ENCODE peak calls at places on chromosome X, in seven cellular contexts. T is neural progenitor cell; H is CD4-positive, alpha-beta T cell; J is CD8-positive, alpha-beta memory T cell; Y is MM.1S; M is endodermal cell; W is PC-9. F is an unnamed sample.

GRCh38 chrX:103157511-103158316 is 57.2 kb upstream of the BEX4 start:
- DNase-seq in T (peak; percentile 24), H (no peak), J (no peak), Y (peak; percentile 48), M (peak; percentile 62), W (peak; percentile 4), F (no peak)

GRCh38 chrX:8845060-8845459 is 43.9 kb upstream of the FAM9A start:
- DNase-seq in T (no peak), H (no peak), J (no peak), Y (no peak), M (no peak), W (peak; percentile 38), F (no peak)

GRCh38 chrX:30278365-30278764 is 30.8 kb downstream of the NR0B1 start:
- DNase-seq in T (no peak), H (no peak), J (no peak), Y (no peak), M (no peak), W (no peak), F (no peak)

GRCh38 chrX:116317409-116317808 is 119.0 kb upstream of the SLC6A14 start:
- DNase-seq in T (peak; percentile 35), H (no peak), J (no peak), Y (no peak), M (peak; percentile 47), W (no peak), F (no peak)

GRCh38 chrX:153157450-153157849 is 21.6 kb upstream of the MAGEA1 start:
- DNase-seq in T (no peak), H (no peak), J (no peak), Y (no peak), M (no peak), W (no peak), F (no peak)

GRCh38 chrX:65587616-65588526 is 53.3 kb upstream of the LAS1L start:
- DNase-seq in T (no peak), H (no peak), J (no peak), Y (no peak), M (no peak), W (peak; percentile 49), F (no peak)

GRCh38 chrX:63747331-63747730 is 37.7 kb downstream of the ARHGEF9 start:
- DNase-seq in T (no peak), H (no peak), J (no peak), Y (no peak), M (no peak), W (no peak), F (no peak)

GRCh38 chrX:24148535-24149345 is 789 bp upstream of the ZFX start:
- DNase-seq in T (no peak), H (peak; percentile 37), J (no peak), Y (no peak), M (no peak), W (no peak), F (no peak)

GRCh38 chrX:101062171-101062570 is 10.3 kb upstream of the TRMT2B start:
- DNase-seq in T (no peak), H (no peak), J (no peak), Y (no peak), M (no peak), W (no peak), F (no peak)

GRCh38 chrX:130114141-130114561 is 3.9 kb upstream of the ELF4 start:
- DNase-seq in T (no peak), H (no peak), J (no peak), Y (no peak), M (no peak), W (peak; percentile 68), F (no peak)

GRCh38 chrX:84192006-84192405 is 4.0 kb upstream of the RPS6KA6 start:
- DNase-seq in T (no peak), H (no peak), J (no peak), Y (no peak), M (no peak), W (no peak), F (no peak)

GRCh38 chrX:72276478-72276953 is 532 bp downstream of the RPS4X start:
- DNase-seq in T (no peak), H (no peak), J (no peak), Y (peak; percentile 9), M (no peak), W (no peak), F (no peak)

GRCh38 chrX:95885074-95885473 is 799.6 kb upstream of the DIAPH2 start:
- DNase-seq in T (no peak), H (no peak), J (no peak), Y (no peak), M (no peak), W (no peak), F (no peak)

GRCh38 chrX:38943120-38943519 is 141.9 kb downstream of the MID1IP1 start:
- DNase-seq in T (no peak), H (no peak), J (no peak), Y (no peak), M (no peak), W (no peak), F (no peak)

GRCh38 chrX:79325263-79325958 is 41.7 kb downstream of the ITM2A start:
- DNase-seq in T (peak; percentile 14), H (peak; percentile 40), J (no peak), Y (peak; percentile 48), M (peak; percentile 65), W (no peak), F (no peak)

GRCh38 chrX:48761674-48762471 is at the start of gene GLOD5:
- DNase-seq in T (peak; percentile 54), H (no peak), J (no peak), Y (peak; percentile 44), M (peak; percentile 88), W (peak; percentile 74), F (no peak)

GRCh38 chrX:16368696-16369095 is 201.4 kb downstream of the MAGEB17 start:
- DNase-seq in T (no peak), H (no peak), J (no peak), Y (no peak), M (no peak), W (no peak), F (no peak)
- H3K27me3 ChIP-seq in T (no peaks in the 10 kb centered on the region), H (no peaks in the 10 kb centered on the region), J (no peaks in the 10 kb centered on the region), Y (no peaks in the 10 kb centered on the region), M (no peaks in the 10 kb centered on the region), W (no peaks in the 10 kb centered on the region), F (no peaks in the 10 kb centered on the region)

GRCh38 chrX:137195296-137195695 is 161.5 kb upstream of the GPR101 start:
- DNase-seq in T (no peak), H (no peak), J (no peak), Y (no peak), M (no peak), W (no peak), F (no peak)
- H3K27me3 ChIP-seq in T (no peaks in the 10 kb centered on the region), H (no peaks in the 10 kb centered on the region), J (no peaks in the 10 kb centered on the region), Y (no peaks in the 10 kb centered on the region), M (no peaks in the 10 kb centered on the region), W (peaks cover 2% of the 10 kb centered on the region), F (no peaks in the 10 kb centered on the region)

GRCh38 chrX:3990569-3990968 is 277.1 kb upstream of the PRKX start:
- DNase-seq in T (peak; percentile 33), H (no peak), J (no peak), Y (no peak), M (peak; percentile 63), W (no peak), F (no peak)
- H3K27me3 ChIP-seq in T (no peaks in the 10 kb centered on the region), H (no peaks in the 10 kb centered on the region), J (no peaks in the 10 kb centered on the region), Y (no peaks in the 10 kb centered on the region), M (no peaks in the 10 kb centered on the region), W (peaks cover 7% of the 10 kb centered on the region), F (no peaks in the 10 kb centered on the region)

GRCh38 chrX:54172455-54172854 is 10.6 kb downstream of the FAM120C start:
- DNase-seq in T (no peak), H (no peak), J (no peak), Y (no peak), M (no peak), W (no peak), F (no peak)
- H3K27me3 ChIP-seq in T (no peaks in the 10 kb centered on the region), H (no peaks in the 10 kb centered on the region), J (no peaks in the 10 kb centered on the region), Y (no peaks in the 10 kb centered on the region), M (no peaks in the 10 kb centered on the region), W (no peaks in the 10 kb centered on the region), F (no peaks in the 10 kb centered on the region)

DNA sequence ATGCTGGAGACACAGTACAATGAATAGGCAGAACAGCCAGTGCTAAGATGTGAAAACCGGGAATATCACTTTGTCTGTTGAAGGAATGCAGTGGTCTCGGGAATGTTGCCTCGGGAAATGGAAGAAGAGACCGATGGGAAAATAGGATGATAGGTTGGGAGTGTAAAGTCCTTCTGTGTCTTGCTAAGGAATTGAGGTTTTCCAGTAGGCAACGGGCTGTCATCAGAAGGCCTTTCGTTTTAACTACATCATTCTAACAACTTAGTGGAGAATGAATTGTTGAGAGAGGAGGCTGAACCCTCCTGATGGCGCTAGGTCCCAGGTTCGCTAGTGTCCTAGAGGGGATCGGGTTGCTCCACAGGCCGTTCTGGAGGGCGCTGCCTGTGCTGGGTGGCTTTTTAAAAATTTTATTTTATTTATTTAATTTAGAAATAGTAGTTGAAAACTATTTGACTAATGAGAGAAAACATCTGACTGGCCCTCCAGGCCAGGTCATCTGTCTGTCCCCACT is 735 bp downstream of the VBP1 start:
- DNase-seq in T (peak; percentile 19), H (no peak), J (no peak), Y (peak; percentile 9), M (peak; percentile 50), W (no peak), F (no peak)
- H3K27me3 ChIP-seq in T (no peaks in the 10 kb centered on the region), H (no peaks in the 10 kb centered on the region), J (no peaks in the 10 kb centered on the region), Y (no peaks in the 10 kb centered on the region), M (no peaks in the 10 kb centered on the region), W (no peaks in the 10 kb centered on the region), F (no peaks in the 10 kb centered on the region)

DNA sequence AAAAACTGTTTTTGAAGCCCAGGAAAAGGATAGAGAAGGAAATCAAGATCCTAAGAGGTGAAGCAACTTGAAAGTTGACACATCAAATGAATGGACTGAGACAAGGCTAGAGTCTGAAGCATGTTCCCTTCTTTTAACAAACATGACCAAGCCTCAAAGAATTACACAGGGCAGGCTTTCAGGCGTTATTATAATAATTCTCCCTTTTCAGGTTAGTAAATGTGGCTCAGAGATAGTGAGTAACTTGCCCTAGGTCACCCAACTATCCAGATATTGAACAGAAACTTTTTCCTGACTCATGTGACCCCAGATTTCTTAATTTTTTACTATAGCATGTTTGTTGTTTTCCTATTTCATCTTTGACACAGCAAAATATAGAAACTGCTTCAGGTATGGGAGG is 91.7 kb downstream of the PPP1R2C start:
- DNase-seq in T (no peak), H (no peak), J (no peak), Y (no peak), M (no peak), W (no peak), F (no peak)
- H3K27me3 ChIP-seq in T (no peaks in the 10 kb centered on the region), H (no peaks in the 10 kb centered on the region), J (no peaks in the 10 kb centered on the region), Y (no peaks in the 10 kb centered on the region), M (no peaks in the 10 kb centered on the region), W (no peaks in the 10 kb centered on the region), F (no peaks in the 10 kb centered on the region)

GRCh38 chrX:40095588-40096394 is 2.0 kb downstream of the BCOR start:
- DNase-seq in T (peak; percentile 44), H (peak; percentile 39), J (no peak), Y (peak; percentile 47), M (peak; percentile 71), W (no peak), F (no peak)

GRCh38 chrX:40094900-40095587 is 2.7 kb downstream of the BCOR start:
- DNase-seq in T (peak; percentile 40), H (no peak), J (no peak), Y (no peak), M (peak; percentile 67), W (no peak), F (no peak)

GRCh38 chrX:40093586-40093985 is 4.2 kb downstream of the BCOR start:
- DNase-seq in T (peak; percentile 3), H (no peak), J (no peak), Y (no peak), M (no peak), W (no peak), F (no peak)

GRCh38 chrX:40092808-40093435 is 4.8 kb downstream of the BCOR start:
- DNase-seq in T (no peak), H (no peak), J (no peak), Y (no peak), M (peak; percentile 86), W (no peak), F (no peak)

GRCh38 chrX:40094041-40094899 is 3.5 kb downstream of the BCOR start:
- DNase-seq in T (peak; percentile 89), H (peak; percentile 47), J (no peak), Y (peak; percentile 47), M (peak; percentile 90), W (peak; percentile 12), F (no peak)
- H3K27me3 ChIP-seq in T (peaks cover 76% of the 10 kb centered on the region), H (no peaks in the 10 kb centered on the region), J (no peaks in the 10 kb centered on the region), Y (no peaks in the 10 kb centered on the region), M (no peaks in the 10 kb centered on the region), W (no peaks in the 10 kb centered on the region), F (no peaks in the 10 kb centered on the region)